ENCODE peak calls at places on chromosomes 1 and 21, in ten cellular contexts. One of them, this sample, is unnamed.

GRCh38 chr21:43613755-43614638 is 45.3 kb downstream of the HSF2BP start:
- DNase-seq in activated T-helper 1 cell treated with Interleukin-2 at 50 U/mL for 16 hours: no peak
- DNase-seq in lower lobe of right lung: no peak
- DNase-seq in spleen: no peak
- DNase-seq in LoVo: no peak
- DNase-seq in amniotic stem cell: no peak
- DNase-seq in NCI-H1436: no peak
- DNase-seq in GM20000: peak
- DNase-seq in T-cell: no peak
- DNase-seq in DMS53: no peak
- DNase-seq in this sample: no peak

GRCh38 chr1:197144570-197145325 is 1.7 kb downstream of the ASPM start:
- DNase-seq in T-cell: no peak
- DNase-seq in activated T-helper 1 cell treated with Interleukin-2 at 50 U/mL for 16 hours: no peak
- DNase-seq in NCI-H1436: no peak
- DNase-seq in LoVo: no peak
- DNase-seq in lower lobe of right lung: no peak
- DNase-seq in DMS53: peak
- DNase-seq in spleen: no peak
- DNase-seq in amniotic stem cell: no peak
- DNase-seq in GM20000: peak
- DNase-seq in this sample: no peak

GRCh38 chr21:37047079-37047478 is 25.8 kb downstream of the PIGP start:
- DNase-seq in lower lobe of right lung: no peak
- DNase-seq in DMS53: peak
- DNase-seq in GM20000: no peak
- DNase-seq in activated T-helper 1 cell treated with Interleukin-2 at 50 U/mL for 16 hours: no peak
- DNase-seq in amniotic stem cell: no peak
- DNase-seq in NCI-H1436: no peak
- DNase-seq in spleen: no peak
- DNase-seq in LoVo: peak
- DNase-seq in T-cell: no peak
- DNase-seq in this sample: no peak

GRCh38 chr1:12798911-12799310 is 7.7 kb downstream of the PRAMEF1 start:
- DNase-seq in GM20000: no peak
- DNase-seq in lower lobe of right lung: no peak
- DNase-seq in amniotic stem cell: no peak
- DNase-seq in spleen: no peak
- DNase-seq in DMS53: no peak
- DNase-seq in T-cell: no peak
- DNase-seq in NCI-H1436: no peak
- DNase-seq in activated T-helper 1 cell treated with Interleukin-2 at 50 U/mL for 16 hours: no peak
- DNase-seq in LoVo: no peak
- DNase-seq in this sample: no peak

GRCh38 chr1:161427733-161428516 is 60.2 kb upstream of the CFAP126 start:
- DNase-seq in T-cell: no peak
- DNase-seq in DMS53: no peak
- DNase-seq in amniotic stem cell: no peak
- DNase-seq in spleen: no peak
- DNase-seq in activated T-helper 1 cell treated with Interleukin-2 at 50 U/mL for 16 hours: no peak
- DNase-seq in lower lobe of right lung: no peak
- DNase-seq in LoVo: no peak
- DNase-seq in NCI-H1436: no peak
- DNase-seq in GM20000: peak
- DNase-seq in this sample: no peak

GRCh38 chr1:183218981-183219621 is 33.0 kb downstream of the LAMC2 start:
- DNase-seq in NCI-H1436: peak
- DNase-seq in LoVo: no peak
- DNase-seq in activated T-helper 1 cell treated with Interleukin-2 at 50 U/mL for 16 hours: peak
- DNase-seq in spleen: peak
- DNase-seq in T-cell: peak
- DNase-seq in lower lobe of right lung: no peak
- DNase-seq in GM20000: no peak
- DNase-seq in DMS53: peak
- DNase-seq in amniotic stem cell: no peak
- DNase-seq in this sample: no peak

GRCh38 chr1:75632350-75632949 is 21.5 kb upstream of the SLC44A5 start:
- DNase-seq in DMS53: peak
- DNase-seq in amniotic stem cell: no peak
- DNase-seq in spleen: no peak
- DNase-seq in LoVo: peak
- DNase-seq in NCI-H1436: peak
- DNase-seq in GM20000: peak
- DNase-seq in activated T-helper 1 cell treated with Interleukin-2 at 50 U/mL for 16 hours: no peak
- DNase-seq in lower lobe of right lung: no peak
- DNase-seq in T-cell: no peak
- DNase-seq in this sample: no peak

GRCh38 chr1:43358746-43359693 is at the start of gene CDC20:
- DNase-seq in lower lobe of right lung: peak
- DNase-seq in T-cell: peak
- DNase-seq in DMS53: peak
- DNase-seq in amniotic stem cell: peak
- DNase-seq in GM20000: peak
- DNase-seq in LoVo: peak
- DNase-seq in spleen: peak
- DNase-seq in activated T-helper 1 cell treated with Interleukin-2 at 50 U/mL for 16 hours: peak
- DNase-seq in NCI-H1436: peak
- DNase-seq in this sample: peak

GRCh38 chr1:46067652-46068051 is 64.8 kb downstream of the PIK3R3 start:
- DNase-seq in spleen: no peak
- DNase-seq in lower lobe of right lung: no peak
- DNase-seq in NCI-H1436: no peak
- DNase-seq in DMS53: no peak
- DNase-seq in GM20000: no peak
- DNase-seq in activated T-helper 1 cell treated with Interleukin-2 at 50 U/mL for 16 hours: no peak
- DNase-seq in LoVo: no peak
- DNase-seq in T-cell: no peak
- DNase-seq in amniotic stem cell: no peak
- DNase-seq in this sample: no peak

GRCh38 chr1:176857632-176858031 is 306.9 kb downstream of the ASTN1 start:
- DNase-seq in spleen: no peak
- DNase-seq in GM20000: no peak
- DNase-seq in DMS53: no peak
- DNase-seq in LoVo: no peak
- DNase-seq in NCI-H1436: no peak
- DNase-seq in T-cell: no peak
- DNase-seq in amniotic stem cell: no peak
- DNase-seq in lower lobe of right lung: no peak
- DNase-seq in activated T-helper 1 cell treated with Interleukin-2 at 50 U/mL for 16 hours: no peak
- DNase-seq in this sample: no peak

GRCh38 chr1:160078392-160079195 is 2.7 kb upstream of the KCNJ9 start:
- DNase-seq in NCI-H1436: peak
- DNase-seq in LoVo: peak
- DNase-seq in spleen: peak
- DNase-seq in lower lobe of right lung: no peak
- DNase-seq in GM20000: peak
- DNase-seq in T-cell: peak
- DNase-seq in DMS53: peak
- DNase-seq in amniotic stem cell: no peak
- DNase-seq in activated T-helper 1 cell treated with Interleukin-2 at 50 U/mL for 16 hours: no peak
- DNase-seq in this sample: peak

GRCh38 chr1:53525595-53525994 is 66.4 kb downstream of the DMRTB1 start:
- DNase-seq in NCI-H1436: no peak
- DNase-seq in activated T-helper 1 cell treated with Interleukin-2 at 50 U/mL for 16 hours: no peak
- DNase-seq in DMS53: peak
- DNase-seq in spleen: no peak
- DNase-seq in LoVo: no peak
- DNase-seq in amniotic stem cell: no peak
- DNase-seq in lower lobe of right lung: no peak
- DNase-seq in T-cell: no peak
- DNase-seq in GM20000: no peak
- DNase-seq in this sample: no peak

GRCh38 chr1:203148127-203148526 is 20.6 kb downstream of the ADORA1 start:
- DNase-seq in activated T-helper 1 cell treated with Interleukin-2 at 50 U/mL for 16 hours: no peak
- DNase-seq in amniotic stem cell: no peak
- DNase-seq in LoVo: peak
- DNase-seq in lower lobe of right lung: peak
- DNase-seq in DMS53: peak
- DNase-seq in T-cell: no peak
- DNase-seq in GM20000: no peak
- DNase-seq in spleen: no peak
- DNase-seq in NCI-H1436: peak
- DNase-seq in this sample: no peak

GRCh38 chr1:113871597-113872113 is at the start of gene PTPN22:
- DNase-seq in activated T-helper 1 cell treated with Interleukin-2 at 50 U/mL for 16 hours: peak
- DNase-seq in LoVo: no peak
- DNase-seq in amniotic stem cell: peak
- DNase-seq in DMS53: no peak
- DNase-seq in GM20000: peak
- DNase-seq in lower lobe of right lung: peak
- DNase-seq in spleen: peak
- DNase-seq in T-cell: peak
- DNase-seq in NCI-H1436: no peak
- DNase-seq in this sample: peak

GRCh38 chr1:221869759-221870158 is 127.9 kb upstream of the DUSP10 start:
- DNase-seq in GM20000: no peak
- DNase-seq in activated T-helper 1 cell treated with Interleukin-2 at 50 U/mL for 16 hours: no peak
- DNase-seq in DMS53: no peak
- DNase-seq in LoVo: no peak
- DNase-seq in amniotic stem cell: no peak
- DNase-seq in NCI-H1436: no peak
- DNase-seq in lower lobe of right lung: no peak
- DNase-seq in spleen: no peak
- DNase-seq in T-cell: no peak
- DNase-seq in this sample: no peak

GRCh38 chr1:89808429-89809117 is 12.3 kb upstream of the LRRC8D start:
- DNase-seq in DMS53: peak
- DNase-seq in lower lobe of right lung: no peak
- DNase-seq in NCI-H1436: no peak
- DNase-seq in amniotic stem cell: no peak
- DNase-seq in activated T-helper 1 cell treated with Interleukin-2 at 50 U/mL for 16 hours: no peak
- DNase-seq in T-cell: no peak
- DNase-seq in spleen: no peak
- DNase-seq in GM20000: no peak
- DNase-seq in LoVo: no peak
- DNase-seq in this sample: no peak